ENCODE peak calls at places on chromosomes 16 and 17, in ten cellular contexts. G is neuronal stem cell; Q is HEK293T; R is stimulated activated CD4-positive, alpha-beta T cell treated with anti-CD3 and anti-CD28 coated beads, Interleukin-15, amount 100 ng/mL, for 48 hours; A is ureter; U is ovary; Y is activated naive CD4-positive, alpha-beta T cell; E is BJ; V is D341Med; F is progenitor cell of endocrine pancreas. O is an unnamed sample.

GRCh38 chr16:67238806-67239470 is 8.3 kb downstream of the FHOD1 start:
- DNase-seq in A (no peak), G (no peak), Y (no peak), V (no peak), U (no peak), E (no peak), F (no peak), R (no peak), Q (no peak), O (no peak)

GRCh38 chr16:83066881-83067280 is 440.1 kb downstream of the CDH13 start:
- DNase-seq in Y (no peak), Q (no peak), R (no peak), V (no peak), U (no peak), F (no peak), E (no peak), A (no peak), G (no peak), O (no peak)

GRCh38 chr16:3569851-3570250 is 7.4 kb downstream of the NLRC3 start:
- DNase-seq in R (no peak), G (no peak), A (no peak), U (no peak), F (no peak), Y (no peak), E (no peak), Q (no peak), V (no peak), O (no peak)

GRCh38 chr17:17079336-17079735 is 37.1 kb downstream of the MPRIP start:
- DNase-seq in G (no peak), E (no peak), V (no peak), A (no peak), Q (no peak), Y (no peak), U (peak; percentile 8), F (no peak), R (no peak), O (no peak)

GRCh38 chr16:11078812-11079459 is 134.6 kb downstream of the CLEC16A start:
- DNase-seq in E (peak; percentile 83), U (peak; percentile 65), F (no peak), A (peak; percentile 73), R (no peak), V (no peak), G (no peak), Y (no peak), Q (no peak), O (no peak)

GRCh38 chr16:88992351-88993005 is 15.5 kb upstream of the CBFA2T3 start:
- DNase-seq in V (no peak), G (no peak), Y (no peak), U (no peak), Q (no peak), F (no peak), E (no peak), A (no peak), R (no peak), O (no peak)

GRCh38 chr16:56312556-56312955 is 112.8 kb downstream of the AMFR start:
- DNase-seq in R (no peak), U (no peak), Y (no peak), A (no peak), E (no peak), F (no peak), Q (no peak), G (no peak), V (no peak), O (no peak)

GRCh38 chr17:38871992-38872605 is 2.2 kb downstream of the LASP1 start:
- DNase-seq in Y (no peak), E (no peak), U (no peak), F (no peak), Q (no peak), A (no peak), R (no peak), V (no peak), G (no peak), O (no peak)

GRCh38 chr17:75129576-75129975 is 2.0 kb downstream of the NT5C start:
- DNase-seq in U (no peak), Y (no peak), F (no peak), V (no peak), A (no peak), E (no peak), Q (no peak), G (no peak), R (no peak), O (no peak)

GRCh38 chr17:76496464-76496863 is 4.8 kb downstream of the RHBDF2 start:
- DNase-seq in U (no peak), V (no peak), Y (no peak), A (no peak), G (no peak), R (no peak), Q (no peak), F (no peak), E (no peak), O (no peak)

GRCh38 chr16:23026777-23027362 is 122.4 kb downstream of the USP31 start:
- DNase-seq in A (no peak), E (no peak), U (no peak), F (peak; percentile 56), V (no peak), R (no peak), Y (no peak), G (peak; percentile 59), Q (peak; percentile 39), O (no peak)

GRCh38 chr16:78473031-78473699 is 373.7 kb downstream of the WWOX start:
- DNase-seq in Q (no peak), G (no peak), Y (no peak), E (no peak), U (no peak), A (no peak), R (no peak), F (no peak), V (no peak), O (no peak)

GRCh38 chr17:30805944-30806456 is 18.5 kb downstream of the CRLF3 start:
- DNase-seq in G (no peak), Y (no peak), V (no peak), A (no peak), U (no peak), F (no peak), E (no peak), R (no peak), Q (no peak), O (no peak)

GRCh38 chr17:69314246-69315030 is 12.5 kb downstream of the ABCA5 start:
- DNase-seq in G (peak; percentile 30), F (no peak), V (peak; percentile 39), U (no peak), E (no peak), R (no peak), A (no peak), Y (no peak), Q (peak; percentile 6), O (no peak)